ENCODE peak calls at places on chromosome 9, in six cellular contexts. B is AG04450, J is PC-9, Z is breast epithelium, F is H7, G is astrocyte. C is an unnamed sample. For H3K27me3, the result is how much of the 10 kb centered on the place peaks cover.

GRCh38 chr9:82565188-82565966 is 497.6 kb downstream of the RASEF start:
- DNase-seq in B (no peak), J (no peak), Z (no peak), F (no peak), G (no peak), C (no peak)

GRCh38 chr9:116156621-116157314 is 3.2 kb downstream of the PAPPA start:
- DNase-seq in B (no peak), J (peak), Z (no peak), F (peak), G (peak), C (peak)

GRCh38 chr9:130870491-130871381 is 25.9 kb downstream of the QRFP start:
- DNase-seq in B (no peak), J (no peak), Z (no peak), F (no peak), G (peak), C (no peak)

GRCh38 chr9:135214054-135214640 is 126.7 kb downstream of the OLFM1 start:
- DNase-seq in B (no peak), J (no peak), Z (no peak), F (peak), G (no peak), C (no peak)

GRCh38 chr9:86601697-86602096 is 247.5 kb upstream of the TUT7 start:
- DNase-seq in B (no peak), J (no peak), Z (no peak), F (no peak), G (no peak), C (no peak)

GRCh38 chr9:125524522-125524921 is 182.5 kb downstream of the MAPKAP1 start:
- DNase-seq in B (no peak), J (no peak), Z (no peak), F (peak), G (no peak), C (no peak)

GRCh38 chr9:127038531-127038930 is 83.9 kb downstream of the ANGPTL2 start:
- DNase-seq in B (no peak), J (no peak), Z (no peak), F (no peak), G (no peak), C (no peak)

GRCh38 chr9:31137151-31137849 is 1247.1 kb upstream of the ACO1 start:
- DNase-seq in B (peak), J (peak), Z (no peak), F (no peak), G (peak), C (no peak)

GRCh38 chr9:125932012-125932411 is 184.8 kb downstream of the PBX3 start:
- DNase-seq in B (peak), J (peak), Z (no peak), F (no peak), G (peak), C (peak)

GRCh38 chr9:33029106-33029788 is 4.2 kb downstream of the DNAJA1 start:
- DNase-seq in B (peak), J (no peak), Z (no peak), F (no peak), G (peak), C (no peak)

GRCh38 chr9:132745911-132746709 is 75.8 kb downstream of the GTF3C4 start:
- DNase-seq in B (no peak), J (no peak), Z (peak), F (no peak), G (no peak), C (no peak)

GRCh38 chr9:134699343-134699740 is 57.7 kb downstream of the COL5A1 start:
- DNase-seq in B (no peak), J (no peak), Z (no peak), F (no peak), G (no peak), C (no peak)

GRCh38 chr9:33381231-33381791 is 21.1 kb downstream of the AQP7 start:
- DNase-seq in B (no peak), J (no peak), Z (no peak), F (peak), G (no peak), C (no peak)

GRCh38 chr9:132908635-132909034 is 29.9 kb downstream of the SPACA9 start:
- DNase-seq in B (no peak), J (no peak), Z (no peak), F (no peak), G (no peak), C (no peak)

GRCh38 chr9:133429641-133430161 is 7.5 kb downstream of the ADAMTS13 start:
- DNase-seq in B (no peak), J (no peak), Z (no peak), F (peak), G (peak), C (no peak)

GRCh38 chr9:133830310-133830709 is 92.2 kb upstream of the SARDH start:
- DNase-seq in B (no peak), J (no peak), Z (no peak), F (no peak), G (no peak), C (no peak)

GRCh38 chr9:87140605-87141109 is 193.4 kb upstream of the GAS1 start:
- DNase-seq in B (no peak), J (no peak), Z (no peak), F (no peak), G (no peak), C (no peak)

GRCh38 chr9:116958886-116959285 is 271.8 kb downstream of the TRIM32 start:
- DNase-seq in B (no peak), J (no peak), Z (no peak), F (no peak), G (no peak), C (no peak)

GRCh38 chr9:127293314-127293713 is 28.7 kb downstream of the GARNL3 start:
- DNase-seq in B (no peak), J (no peak), Z (no peak), F (no peak), G (no peak), C (no peak)

GRCh38 chr9:104313396-104314110 is 190.5 kb upstream of the OR13F1 start:
- DNase-seq in B (no peak), J (no peak), Z (no peak), F (no peak), G (no peak), C (no peak)

GRCh38 chr9:3224931-3225330 is 300.9 kb downstream of the RFX3 start:
- DNase-seq in B (no peak), J (no peak), Z (no peak), F (no peak), G (no peak), C (no peak)

GRCh38 chr9:69758001-69758730 is 1.6 kb downstream of the PTAR1 start:
- DNase-seq in B (no peak), J (no peak), Z (no peak), F (no peak), G (peak), C (no peak)

GRCh38 chr9:74887041-74887980 is at the start of gene TRPM6:
- DNase-seq in B (peak), J (peak), Z (peak), F (peak), G (peak), C (peak)

GRCh38 chr9:12774861-12775367 is at the start of gene LURAP1L:
- DNase-seq in B (peak), J (peak), Z (no peak), F (peak), G (peak), C (peak)

GRCh38 chr9:108274971-108275370 is 580.8 kb downstream of the ACTL7B start:
- DNase-seq in B (no peak), J (no peak), Z (no peak), F (no peak), G (no peak), C (no peak)
- H3K27me3 ChIP-seq in B (under half), J (under half), Z (under half), F (under half), G (under half), C (under half)

GRCh38 chr9:93824386-93825294 is 130.5 kb downstream of the BARX1 start:
- DNase-seq in B (no peak), J (no peak), Z (no peak), F (peak), G (no peak), C (peak)
- H3K27me3 ChIP-seq in B (under half), J (half or more), Z (under half), F (under half), G (under half), C (under half)

GRCh38 chr9:114124666-114125580 is 25.8 kb upstream of the KIF12 start:
- DNase-seq in B (no peak), J (no peak), Z (no peak), F (no peak), G (no peak), C (no peak)
- H3K27me3 ChIP-seq in B (half or more), J (half or more), Z (under half), F (under half), G (under half), C (under half)

GRCh38 chr9:137920753-137921152 is 43.2 kb downstream of the CACNA1B start:
- DNase-seq in B (no peak), J (no peak), Z (no peak), F (no peak), G (no peak), C (no peak)
- H3K27me3 ChIP-seq in B (under half), J (half or more), Z (under half), F (under half), G (under half), C (under half)

GRCh38 chr9:124475158-124475867 is 25.1 kb downstream of the ADGRD2 start:
- DNase-seq in B (no peak), J (no peak), Z (no peak), F (peak), G (no peak), C (no peak)
- H3K27me3 ChIP-seq in B (half or more), J (under half), Z (under half), F (under half), G (under half), C (under half)

DNA sequence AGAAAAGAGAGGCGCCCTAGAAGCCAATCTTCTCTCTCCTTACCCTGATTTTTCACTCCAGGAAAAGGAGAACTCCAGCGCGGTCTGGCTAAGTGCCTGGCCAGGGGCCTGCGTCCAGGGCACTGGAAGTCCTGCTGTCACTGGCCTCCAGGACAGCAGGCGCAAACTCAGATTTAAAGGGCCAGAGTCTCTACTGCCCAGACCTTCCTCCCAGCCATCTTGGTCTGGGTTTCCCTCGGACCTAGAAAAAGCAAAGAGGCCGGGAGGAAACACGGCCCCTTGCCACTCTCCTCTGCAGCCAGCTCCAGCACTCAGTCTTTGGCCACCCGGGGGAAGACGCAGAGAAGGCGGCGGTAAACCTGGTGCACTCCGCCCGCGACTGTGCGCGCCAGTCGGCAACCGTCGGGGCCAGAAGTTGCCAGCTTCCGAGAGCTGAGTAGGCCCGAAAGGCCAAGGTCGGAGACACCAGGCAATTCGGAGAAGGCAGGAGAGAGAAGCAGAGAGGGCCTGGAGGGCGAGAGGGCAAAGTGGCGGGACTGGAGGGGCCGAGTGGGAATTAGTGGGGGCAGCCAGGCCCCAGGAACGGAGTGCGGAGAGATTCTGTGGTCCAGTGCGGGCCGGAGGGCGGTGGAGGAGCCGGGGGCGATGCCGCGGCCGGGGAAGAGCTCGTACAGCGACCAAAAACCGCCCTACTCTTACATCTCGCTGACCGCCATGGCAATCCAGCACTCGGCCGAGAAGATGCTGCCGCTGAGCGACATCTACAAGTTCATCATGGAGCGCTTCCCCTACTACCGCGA is at the start of gene FOXB2:
- DNase-seq in B (no peak), J (no peak), Z (no peak), F (peak), G (no peak), C (no peak)
- H3K27me3 ChIP-seq in B (half or more), J (under half), Z (under half), F (half or more), G (half or more), C (half or more)

DNA sequence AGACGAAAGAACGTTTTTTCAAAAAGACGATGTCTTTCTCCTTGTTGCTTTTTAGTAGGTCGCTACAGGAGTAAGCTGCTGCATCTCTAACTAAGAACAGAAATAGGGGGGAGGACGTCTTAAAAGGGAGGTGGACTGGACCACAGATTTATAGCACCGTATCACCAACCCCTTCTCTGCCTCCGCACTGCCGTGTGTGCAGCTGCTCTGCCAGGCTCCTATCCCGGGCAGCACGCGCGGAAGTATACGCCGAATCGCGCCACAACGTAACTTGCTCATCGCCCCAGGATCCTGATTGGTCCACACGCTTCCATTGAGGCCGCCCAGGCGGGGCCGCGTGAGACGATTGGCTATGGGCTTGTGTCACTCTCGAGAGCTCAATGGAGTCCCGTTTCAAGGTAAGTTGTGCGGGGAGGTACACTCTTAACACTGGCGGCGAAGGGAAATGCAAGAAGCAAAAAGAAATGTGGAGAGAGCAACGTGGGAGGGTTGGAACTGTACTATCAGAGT is at the start of gene ELAVL2:
- DNase-seq in B (peak), J (no peak), Z (peak), F (peak), G (peak), C (peak)
- H3K27me3 ChIP-seq in B (under half), J (under half), Z (under half), F (under half), G (under half), C (under half)

GRCh38 chr9:36749461-36749860 is 176.8 kb downstream of the MELK start:
- DNase-seq in B (no peak), J (no peak), Z (no peak), F (no peak), G (no peak), C (no peak)
- H3K27me3 ChIP-seq in B (under half), J (half or more), Z (under half), F (under half), G (under half), C (under half)

GRCh38 chr9:129023908-129024233 is 4.3 kb downstream of the SH3GLB2 start:
- DNase-seq in B (no peak), J (no peak), Z (no peak), F (no peak), G (no peak), C (no peak)

GRCh38 chr9:129023036-129023907 is 4.9 kb downstream of the SH3GLB2 start:
- DNase-seq in B (peak), J (peak), Z (no peak), F (peak), G (peak), C (peak)

GRCh38 chr9:129026442-129027223 is 1.5 kb downstream of the SH3GLB2 start:
- DNase-seq in B (no peak), J (peak), Z (peak), F (peak), G (no peak), C (no peak)

GRCh38 chr9:129022037-129022436 is 6.1 kb downstream of the SH3GLB2 start:
- DNase-seq in B (no peak), J (no peak), Z (no peak), F (no peak), G (no peak), C (no peak)

DNA sequence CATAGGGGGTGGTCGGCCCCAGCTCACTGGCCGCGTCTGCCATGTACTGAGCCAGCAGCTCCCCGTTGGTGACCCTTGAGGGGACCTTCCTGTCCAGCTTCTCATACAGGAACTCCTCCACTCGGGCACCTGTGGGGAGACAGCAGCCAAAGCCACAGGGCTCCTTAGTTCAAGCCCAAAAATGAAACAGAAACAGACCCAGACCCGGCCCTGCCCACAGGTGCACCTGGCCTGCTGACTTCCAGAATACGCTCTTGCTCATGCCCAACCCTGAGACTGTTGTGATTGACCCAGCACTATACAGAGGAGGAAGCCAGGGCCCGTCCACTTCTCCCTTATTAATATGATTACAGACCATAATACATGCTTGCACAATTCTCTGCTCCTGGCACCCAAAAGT is 7.0 kb downstream of the SH3GLB2 start:
- DNase-seq in B (no peak), J (no peak), Z (no peak), F (no peak), G (no peak), C (no peak)
- H3K27me3 ChIP-seq in B (under half), J (under half), Z (under half), F (under half), G (under half), C (under half)

DNA sequence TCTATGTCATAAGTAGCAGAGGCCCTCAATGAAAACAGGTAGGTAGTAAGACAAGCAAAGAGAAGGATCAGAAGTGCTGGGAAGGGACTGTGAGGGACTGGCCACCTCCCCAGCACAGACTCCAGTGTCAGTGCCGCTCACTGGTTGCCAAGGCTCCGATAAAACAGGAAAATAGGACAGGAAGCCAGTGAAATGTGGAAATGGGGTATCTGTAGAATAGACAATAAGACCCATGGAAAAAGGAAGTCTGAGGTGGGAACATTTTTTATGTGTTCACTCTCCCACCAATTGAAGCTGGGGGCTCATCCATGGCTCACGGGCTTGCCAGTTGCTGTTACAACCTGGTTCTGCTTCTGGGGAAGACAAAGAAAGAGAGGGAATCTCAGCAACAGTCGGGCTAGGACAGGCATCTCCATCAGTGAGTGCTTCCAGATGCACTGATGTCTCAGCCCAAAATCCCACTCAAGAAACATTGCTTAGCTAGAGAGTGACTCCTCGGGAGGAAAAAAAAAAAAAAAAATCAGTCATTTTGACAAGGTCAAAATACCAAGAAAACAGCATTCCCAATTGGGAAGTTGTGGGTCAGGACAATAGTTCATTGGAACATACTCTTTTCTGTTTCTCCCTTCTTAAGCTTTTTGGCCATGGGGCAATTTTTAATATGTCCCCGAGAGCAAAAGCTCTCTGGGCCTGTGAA is 27.6 kb upstream of the NFIB start:
- DNase-seq in B (no peak), J (no peak), Z (no peak), F (no peak), G (no peak), C (no peak)
- H3K27me3 ChIP-seq in B (half or more), J (under half), Z (under half), F (half or more), G (half or more), C (under half)